ENCODE peak calls at places on chromosome 22, in four cellular contexts. A is AG09309, K is HCEC 1CT, S is left cardiac atrium. I is an unnamed sample.

GRCh38 chr22:42316988-42317387 is 46.5 kb upstream of the TCF20 start:
- DNase-seq in A (peak), K (peak), S (peak), I (peak)

GRCh38 chr22:26064048-26064447 is 105.2 kb upstream of the SEZ6L start:
- DNase-seq in K (no peak), S (no peak), A (no peak), I (no peak)

GRCh38 chr22:34975721-34976120 is 90.2 kb upstream of the ISX start:
- DNase-seq in K (no peak), A (no peak), S (no peak), I (no peak)

GRCh38 chr22:44668190-44668885 is 33.7 kb upstream of the PRR5 start:
- DNase-seq in S (peak), A (no peak), K (no peak), I (no peak)

GRCh38 chr22:27456696-27457503 is 344.7 kb downstream of the MN1 start:
- DNase-seq in K (peak), S (no peak), A (no peak), I (no peak)

GRCh38 chr22:41302016-41302767 is 867 bp downstream of the ZC3H7B start:
- DNase-seq in A (no peak), S (no peak), K (no peak), I (no peak)

GRCh38 chr22:47918276-47918928 is 1156.0 kb downstream of the TBC1D22A start:
- DNase-seq in S (no peak), K (no peak), A (no peak), I (no peak)

GRCh38 chr22:31613286-31613903 is 48.6 kb downstream of the PISD start:
- DNase-seq in S (no peak), K (no peak), A (no peak), I (no peak)

GRCh38 chr22:18929459-18929858 is 6.6 kb downstream of the PRODH start:
- DNase-seq in A (no peak), K (no peak), S (no peak), I (no peak)

I was measured in anterior cingulate cortex.